ENCODE peak calls at places on chromosomes 13 and 19, in four cellular contexts. B is H1, C is GM12878, T is HepG2. A is an unnamed sample.

GRCh38 chr19:10419200-10419645 is 1.1 kb upstream of the PDE4A start:
- DNase-seq in B (no peak), C (no peak), T (no peak), A (peak)

GRCh38 chr13:20053016-20053415 is 94.5 kb downstream of the ZMYM2 start:
- DNase-seq in B (no peak), T (no peak), C (no peak), A (no peak)

GRCh38 chr13:114119196-114119595 is 13.2 kb downstream of the RASA3 start:
- DNase-seq in B (no peak), T (peak), C (no peak), A (peak)

GRCh38 chr13:97307882-97308624 is 85.9 kb downstream of the MBNL2 start:
- DNase-seq in B (no peak), C (no peak), T (peak), A (peak)

GRCh38 chr13:75318138-75318833 is 163.7 kb downstream of the TBC1D4 start:
- DNase-seq in C (no peak), B (no peak), T (no peak), A (no peak)

GRCh38 chr19:12794196-12794921 is 3.1 kb downstream of the JUNB start:
- DNase-seq in C (no peak), T (no peak), B (no peak), A (no peak)

GRCh38 chr19:48511800-48512503 is at the start of gene LMTK3:
- DNase-seq in C (no peak), T (no peak), B (peak), A (peak)

GRCh38 chr13:43445651-43446050 is 341.1 kb downstream of the ENOX1 start:
- DNase-seq in C (no peak), B (no peak), T (no peak), A (no peak)

GRCh38 chr19:51550848-51551672 is 19.6 kb upstream of the SIGLEC6 start:
- DNase-seq in T (no peak), B (no peak), C (no peak), A (no peak)

GRCh38 chr13:90690458-90691063 is 656.9 kb upstream of the MIR17HG start:
- DNase-seq in B (no peak), T (no peak), C (no peak), A (no peak)

GRCh38 chr13:87314822-87315221 is 356.3 kb upstream of the SLITRK5 start:
- DNase-seq in C (no peak), B (no peak), T (no peak), A (no peak)

GRCh38 chr19:34603003-34603402 is 74.0 kb downstream of the SCGB2B2 start:
- DNase-seq in C (no peak), T (no peak), B (no peak), A (no peak)

GRCh38 chr13:110256126-110256905 is 50.6 kb downstream of the COL4A1 start:
- DNase-seq in T (no peak), B (peak), C (no peak), A (no peak)

GRCh38 chr19:2300533-2300932 is 7.4 kb downstream of the LINGO3 start:
- DNase-seq in T (no peak), B (no peak), C (no peak), A (no peak)
- TF ChIP-seq TCF12 in T (no peak), B (no peak), C (no peak), A (no peak)

DNA sequence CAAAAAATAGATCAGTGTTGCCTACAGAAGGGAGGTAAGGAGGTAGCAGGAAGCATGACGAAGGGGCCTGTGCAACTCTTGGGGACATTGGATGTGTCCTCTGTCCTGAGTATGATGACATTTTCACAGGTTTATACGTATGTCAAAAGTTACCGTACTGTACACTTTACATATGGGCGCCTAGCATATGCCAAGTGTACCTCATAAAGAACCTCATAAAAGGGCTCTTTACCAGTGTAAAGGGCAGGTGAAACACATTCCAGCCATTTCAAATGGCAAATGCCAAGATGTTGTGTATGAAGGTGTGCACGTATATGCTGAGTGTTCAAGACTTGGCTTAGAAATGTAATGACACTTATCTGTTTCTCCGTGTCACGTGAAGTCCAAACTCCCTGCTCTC is 573.4 kb downstream of the EFNB2 start:
- DNase-seq in C (no peak), T (no peak), B (no peak), A (no peak)
- TF ChIP-seq TCF12 in C (no peak), T (no peak), B (no peak), A (no peak)

DNA sequence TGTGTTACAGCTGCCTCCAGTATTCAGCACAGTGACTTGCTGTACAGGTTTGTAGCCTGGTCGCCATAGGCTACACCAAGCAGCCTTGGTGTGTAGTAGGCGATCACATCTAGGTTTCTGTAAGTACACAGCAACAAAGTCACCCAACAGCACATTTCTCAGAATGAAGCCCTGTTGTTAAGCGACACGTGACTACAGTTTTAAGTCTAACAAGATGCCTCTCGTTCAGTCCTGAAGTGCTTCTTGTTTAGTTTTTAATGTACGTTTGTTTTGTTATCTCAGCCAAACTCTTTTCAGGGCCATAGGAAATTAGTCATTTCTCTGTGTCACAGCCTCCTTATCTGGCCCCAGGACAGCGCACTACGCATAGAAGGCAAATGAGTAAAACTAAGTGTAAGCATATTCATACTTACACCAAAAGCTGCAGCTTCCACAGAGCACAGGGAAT is 50.0 kb upstream of the GPR183 start:
- DNase-seq in C (peak), T (no peak), B (peak), A (no peak)
- TF ChIP-seq TCF12 in C (no peak), T (no peak), B (no peak), A (no peak)

DNA sequence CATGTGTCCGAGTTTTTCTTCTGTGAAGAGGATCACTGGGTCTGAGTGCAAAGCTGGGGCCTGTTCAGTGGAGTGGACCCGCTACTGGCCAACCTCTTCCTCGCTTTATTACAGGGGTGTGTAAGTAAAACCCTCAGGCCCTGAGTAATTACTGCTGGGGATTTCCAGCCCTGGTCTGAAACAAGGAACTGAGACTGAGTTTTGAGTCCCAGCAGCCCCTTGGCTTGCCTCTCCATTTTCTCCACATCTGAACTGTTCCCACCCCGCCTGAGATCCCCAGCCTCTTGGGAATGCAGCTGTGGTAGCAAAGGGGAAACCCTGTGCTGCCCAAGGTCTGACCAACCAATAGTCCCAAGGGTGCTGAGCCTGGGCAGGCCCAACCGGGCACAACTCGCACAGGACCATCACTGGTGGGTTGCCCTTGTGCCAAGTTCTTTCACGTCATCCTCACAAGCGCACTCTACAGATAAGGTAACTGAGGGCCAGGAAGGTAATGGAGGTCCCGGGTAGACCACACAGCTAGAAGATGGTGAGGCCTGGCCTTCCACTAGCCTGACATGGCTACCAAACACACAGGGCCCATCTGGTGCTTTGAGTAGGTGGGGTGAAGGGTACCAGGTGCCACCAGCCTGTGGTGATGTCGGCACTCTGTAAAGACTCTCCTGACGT is 13.7 kb upstream of the SLC35E1 start:
- DNase-seq in T (no peak), C (peak), B (no peak), A (no peak)
- TF ChIP-seq TCF12 in T (no peak), C (peak), B (no peak), A (no peak)

DNA sequence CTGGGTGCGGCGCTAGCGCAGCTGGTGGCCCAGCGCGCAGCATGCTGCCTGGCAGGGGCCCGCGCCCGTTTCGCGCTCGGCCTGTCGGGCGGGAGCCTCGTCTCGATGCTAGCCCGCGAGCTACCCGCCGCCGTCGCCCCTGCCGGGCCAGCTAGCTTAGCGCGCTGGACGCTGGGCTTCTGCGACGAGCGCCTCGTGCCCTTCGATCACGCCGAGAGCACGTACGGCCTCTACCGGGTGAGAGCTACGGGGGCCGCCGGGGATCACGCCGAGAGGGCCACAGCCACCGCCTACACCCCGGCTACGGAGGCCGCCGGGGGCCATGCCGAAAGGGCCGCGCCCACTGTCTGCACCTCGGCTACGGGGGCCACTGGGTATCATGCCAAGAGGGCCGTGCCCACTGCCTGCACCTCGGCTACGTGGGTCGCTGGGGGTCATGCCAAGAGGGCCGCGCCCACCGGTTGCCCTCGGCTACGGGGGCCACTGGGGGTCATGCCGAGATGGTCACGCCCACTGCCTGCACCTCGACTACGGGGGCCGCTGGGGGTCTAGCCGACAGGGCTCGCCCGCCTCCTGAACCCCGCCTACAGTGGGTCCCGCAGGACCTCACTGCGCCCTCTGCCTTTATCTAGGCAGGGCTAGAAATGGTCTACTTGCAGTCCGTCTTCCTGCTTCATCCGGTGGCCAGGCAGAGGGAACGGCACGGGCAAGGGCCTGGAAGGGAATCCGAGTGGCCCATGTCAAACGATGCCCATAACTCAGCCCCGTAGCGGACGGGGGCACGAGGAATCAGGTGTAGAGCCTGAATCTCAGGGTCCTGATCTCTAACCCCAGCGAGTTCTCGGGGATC is 500 bp downstream of the PGLS start:
- DNase-seq in T (peak), B (peak), C (peak), A (peak)
- TF ChIP-seq TCF12 in T (peak), B (no peak), C (peak), A (no peak)